ENCODE peak calls at places on chromosomes 1 and 21, in five cellular contexts. One of them, this sample, is unnamed.

GRCh38 chr1:229408458-229409037 is 25.3 kb downstream of the ACTA1 start:
- DNase-seq in K562: no peak
- DNase-seq in IMR-90: peak
- DNase-seq in HepG2: peak
- DNase-seq in GM12878: no peak
- DNase-seq in this sample: peak

GRCh38 chr1:54273092-54273836 is 73.3 kb downstream of the MRPL37 start:
- DNase-seq in K562: peak
- DNase-seq in IMR-90: peak
- DNase-seq in HepG2: no peak
- DNase-seq in GM12878: peak
- DNase-seq in this sample: peak

GRCh38 chr1:26970810-26971209 is 10.5 kb upstream of the KDF1 start:
- DNase-seq in K562: no peak
- DNase-seq in IMR-90: no peak
- DNase-seq in HepG2: peak
- DNase-seq in GM12878: no peak
- DNase-seq in this sample: no peak

GRCh38 chr1:153515504-153516394 is 20.0 kb downstream of the S100A6 start:
- DNase-seq in K562: peak
- DNase-seq in IMR-90: no peak
- DNase-seq in HepG2: no peak
- DNase-seq in GM12878: no peak
- DNase-seq in this sample: no peak

GRCh38 chr1:192580351-192580962 is 4.9 kb downstream of the RGS1 start:
- DNase-seq in K562: no peak
- DNase-seq in IMR-90: peak
- DNase-seq in HepG2: peak
- DNase-seq in GM12878: peak
- DNase-seq in this sample: no peak

GRCh38 chr1:39933956-39934941 is 20.7 kb upstream of the MFSD2A start:
- DNase-seq in K562: no peak
- DNase-seq in IMR-90: peak
- DNase-seq in HepG2: peak
- DNase-seq in GM12878: no peak
- DNase-seq in this sample: no peak

GRCh38 chr1:49104575-49104974 is 327.9 kb upstream of the BEND5 start:
- DNase-seq in K562: no peak
- DNase-seq in IMR-90: no peak
- DNase-seq in HepG2: no peak
- DNase-seq in GM12878: no peak
- DNase-seq in this sample: no peak

GRCh38 chr1:29290414-29290980 is 54.2 kb downstream of the PTPRU start:
- DNase-seq in K562: no peak
- DNase-seq in IMR-90: peak
- DNase-seq in HepG2: no peak
- DNase-seq in GM12878: no peak
- DNase-seq in this sample: no peak

GRCh38 chr1:32023351-32023750 is 9.7 kb downstream of the KHDRBS1 start:
- DNase-seq in K562: no peak
- DNase-seq in IMR-90: no peak
- DNase-seq in HepG2: no peak
- DNase-seq in GM12878: no peak
- DNase-seq in this sample: no peak

GRCh38 chr1:181033799-181034391 is at the start of gene MR1:
- DNase-seq in K562: peak
- DNase-seq in IMR-90: peak
- DNase-seq in HepG2: peak
- DNase-seq in GM12878: peak
- DNase-seq in this sample: peak

GRCh38 chr1:8873506-8874229 is 4.8 kb downstream of the ENO1 start:
- DNase-seq in K562: peak
- DNase-seq in IMR-90: peak
- DNase-seq in HepG2: no peak
- DNase-seq in GM12878: no peak
- DNase-seq in this sample: no peak

GRCh38 chr1:21579788-21580187 is 70.6 kb downstream of the ALPL start:
- DNase-seq in K562: no peak
- DNase-seq in IMR-90: peak
- DNase-seq in HepG2: peak
- DNase-seq in GM12878: no peak
- DNase-seq in this sample: no peak

GRCh38 chr1:229434005-229434640 is at the start of gene ACTA1:
- DNase-seq in K562: no peak
- DNase-seq in IMR-90: no peak
- DNase-seq in HepG2: no peak
- DNase-seq in GM12878: no peak
- DNase-seq in this sample: no peak

GRCh38 chr1:93573940-93574469 is 107.6 kb downstream of the BCAR3 start:
- DNase-seq in K562: no peak
- DNase-seq in IMR-90: no peak
- DNase-seq in HepG2: no peak
- DNase-seq in GM12878: no peak
- DNase-seq in this sample: no peak

GRCh38 chr21:26717146-26717739 is 128.0 kb downstream of the ADAMTS1 start:
- DNase-seq in K562: peak
- DNase-seq in IMR-90: peak
- DNase-seq in HepG2: no peak
- DNase-seq in GM12878: no peak
- DNase-seq in this sample: peak

GRCh38 chr1:173478099-173478555 is 992 bp downstream of the PRDX6 start:
- DNase-seq in K562: peak
- DNase-seq in IMR-90: peak
- DNase-seq in HepG2: peak
- DNase-seq in GM12878: no peak
- DNase-seq in this sample: peak

DNA sequence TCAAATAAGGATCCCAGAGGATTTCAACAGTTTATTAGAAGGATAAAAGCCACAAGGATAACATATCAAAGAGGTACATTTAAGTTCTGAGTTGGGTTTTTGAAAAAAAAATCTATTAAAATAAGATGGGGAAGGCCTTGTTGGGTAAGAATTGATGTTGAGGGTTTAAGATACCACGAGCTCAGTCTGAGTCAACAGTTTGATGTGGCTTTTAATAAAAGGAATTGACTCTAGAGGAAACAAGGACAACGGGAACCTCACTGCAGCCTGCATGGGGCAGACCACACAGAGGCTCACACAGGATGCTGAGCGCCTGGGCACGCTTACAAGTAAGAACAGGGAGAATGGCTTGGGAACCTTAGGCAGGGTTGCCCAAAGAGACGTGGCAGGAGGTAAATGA is 107.5 kb downstream of the TIAM1 start:
- DNase-seq in K562: no peak
- DNase-seq in IMR-90: no peak
- DNase-seq in HepG2: no peak
- DNase-seq in GM12878: no peak
- DNase-seq in this sample: no peak
- TF ChIP-seq MXI1 in K562: no peak
- TF ChIP-seq MXI1 in IMR-90: no peak
- TF ChIP-seq MXI1 in HepG2: no peak
- TF ChIP-seq MXI1 in GM12878: no peak
- TF ChIP-seq MXI1 in this sample: no peak

GRCh38 chr1:57336793-57337192 is 87.1 kb downstream of the DAB1 start:
- DNase-seq in K562: no peak
- DNase-seq in IMR-90: no peak
- DNase-seq in HepG2: no peak
- DNase-seq in GM12878: no peak
- DNase-seq in this sample: no peak
- H2AFZ ChIP-seq in K562: no peak
- H2AFZ ChIP-seq in IMR-90: no peak
- H2AFZ ChIP-seq in HepG2: no peak
- H2AFZ ChIP-seq in GM12878: no peak
- H2AFZ ChIP-seq in this sample: no peak

DNA sequence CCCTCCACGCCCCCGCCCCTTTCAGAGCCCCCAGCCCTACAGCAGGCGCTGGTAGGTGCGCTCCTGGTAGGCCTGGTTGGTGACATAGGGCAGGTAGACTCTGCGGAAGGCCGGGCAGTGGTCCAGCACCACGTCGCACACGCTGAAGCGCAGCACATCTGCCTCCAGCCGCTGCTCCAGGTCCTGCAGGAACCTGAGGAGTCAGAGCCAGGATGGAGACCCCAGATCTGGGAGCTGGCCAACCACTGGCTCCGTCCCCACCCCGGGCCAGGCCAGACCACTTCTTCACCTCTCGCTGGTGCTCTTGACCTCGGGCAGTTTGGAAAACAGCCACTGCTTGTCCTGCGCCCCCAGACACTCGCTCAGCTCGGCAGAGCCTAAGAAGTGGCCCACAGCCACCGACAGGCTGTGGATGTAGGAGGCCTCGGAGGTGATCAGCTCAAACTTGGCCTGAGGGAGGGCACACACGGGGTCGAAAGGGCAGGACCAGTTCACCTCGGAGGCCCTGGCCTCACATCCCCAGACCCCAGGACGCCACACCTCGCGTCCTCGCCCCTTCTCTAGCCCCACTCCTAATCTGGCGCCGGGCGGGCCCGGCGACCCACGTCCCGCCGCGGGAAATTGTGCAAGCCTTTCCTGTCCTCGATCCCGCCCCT is 6.4 kb downstream of the ARHGEF19 start:
- DNase-seq in K562: no peak
- DNase-seq in IMR-90: no peak
- DNase-seq in HepG2: no peak
- DNase-seq in GM12878: no peak
- DNase-seq in this sample: no peak
- H3K27ac ChIP-seq in K562: peak
- H3K27ac ChIP-seq in IMR-90: peak
- H3K27ac ChIP-seq in HepG2: no peak
- H3K27ac ChIP-seq in GM12878: no peak
- H3K27ac ChIP-seq in this sample: no peak

GRCh38 chr1:244460195-244460594 is 878 bp upstream of the CATSPERE start:
- DNase-seq in K562: no peak
- DNase-seq in IMR-90: no peak
- DNase-seq in HepG2: no peak
- DNase-seq in GM12878: no peak
- DNase-seq in this sample: no peak
- TF ChIP-seq MXI1 in K562: no peak
- TF ChIP-seq MXI1 in IMR-90: no peak
- TF ChIP-seq MXI1 in HepG2: no peak
- TF ChIP-seq MXI1 in GM12878: no peak
- TF ChIP-seq MXI1 in this sample: no peak

GRCh38 chr1:170247751-170248521 is 102.2 kb downstream of the NTMT2 start:
- DNase-seq in K562: no peak
- DNase-seq in IMR-90: no peak
- DNase-seq in HepG2: no peak
- DNase-seq in GM12878: peak
- DNase-seq in this sample: no peak
- H2AFZ ChIP-seq in K562: no peak
- H2AFZ ChIP-seq in IMR-90: no peak
- H2AFZ ChIP-seq in HepG2: no peak
- H2AFZ ChIP-seq in GM12878: peak
- H2AFZ ChIP-seq in this sample: peak

GRCh38 chr1:4657920-4658585 is 3.6 kb downstream of the AJAP1 start:
- DNase-seq in K562: no peak
- DNase-seq in IMR-90: no peak
- DNase-seq in HepG2: no peak
- DNase-seq in GM12878: no peak
- DNase-seq in this sample: peak
- H3K27ac ChIP-seq in K562: no peak
- H3K27ac ChIP-seq in IMR-90: no peak
- H3K27ac ChIP-seq in HepG2: no peak
- H3K27ac ChIP-seq in GM12878: no peak
- H3K27ac ChIP-seq in this sample: no peak

GRCh38 chr21:46145159-46145839 is 10.1 kb downstream of the FTCD start:
- DNase-seq in K562: no peak
- DNase-seq in IMR-90: no peak
- DNase-seq in HepG2: no peak
- DNase-seq in GM12878: no peak
- DNase-seq in this sample: no peak

GRCh38 chr21:46141767-46142580 is 13.4 kb downstream of the FTCD start:
- DNase-seq in K562: no peak
- DNase-seq in IMR-90: no peak
- DNase-seq in HepG2: no peak
- DNase-seq in GM12878: no peak
- DNase-seq in this sample: no peak

GRCh38 chr21:46144464-46145070 is 10.8 kb downstream of the FTCD start:
- DNase-seq in K562: no peak
- DNase-seq in IMR-90: no peak
- DNase-seq in HepG2: no peak
- DNase-seq in GM12878: no peak
- DNase-seq in this sample: no peak

GRCh38 chr21:46139686-46140085 is 15.7 kb downstream of the FTCD start:
- DNase-seq in K562: no peak
- DNase-seq in IMR-90: no peak
- DNase-seq in HepG2: no peak
- DNase-seq in GM12878: no peak
- DNase-seq in this sample: no peak

DNA sequence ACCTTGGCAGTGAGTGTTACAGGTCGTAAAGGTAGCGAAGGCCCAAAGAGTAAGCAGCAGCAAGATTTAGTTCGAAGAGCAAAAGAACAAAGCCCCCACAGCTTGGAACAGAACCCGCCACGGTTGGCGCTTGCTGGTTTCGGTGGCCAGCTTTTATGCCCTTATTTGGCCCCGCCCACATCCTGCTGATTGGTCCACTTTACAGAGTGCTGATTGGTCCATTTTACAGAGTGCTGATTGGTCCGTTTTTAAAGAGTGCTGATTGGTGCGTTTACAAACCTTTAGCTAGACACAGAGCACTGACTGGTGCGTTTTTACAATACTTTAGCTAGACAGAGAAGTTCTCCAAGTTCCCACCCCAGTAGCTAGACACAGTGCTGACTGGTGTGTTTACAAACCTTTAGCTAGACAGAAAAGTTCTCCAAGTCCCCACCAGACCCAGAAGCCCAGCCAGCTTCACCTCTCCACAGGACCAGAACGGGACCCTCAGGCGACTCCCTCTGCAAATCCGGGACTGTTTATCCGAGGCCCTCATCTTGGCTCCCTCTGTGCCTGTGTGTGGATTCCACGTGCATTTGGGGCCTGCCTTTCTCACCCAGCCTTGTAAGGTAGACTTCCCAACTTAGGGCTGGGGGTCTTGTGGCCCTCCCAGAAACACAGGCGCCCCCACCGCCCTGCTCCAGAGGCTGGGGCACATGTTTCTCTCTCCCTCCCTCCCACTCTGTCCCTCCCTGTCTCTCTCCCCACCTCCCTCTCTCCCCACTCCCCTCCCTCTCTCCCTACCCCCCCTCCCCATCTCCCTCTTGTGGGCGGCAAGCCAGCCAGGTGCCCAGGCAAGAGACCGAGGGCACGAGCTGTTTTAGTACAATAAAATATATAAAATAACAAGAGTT is 12.6 kb downstream of the FTCD start:
- DNase-seq in K562: no peak
- DNase-seq in IMR-90: no peak
- DNase-seq in HepG2: no peak
- DNase-seq in GM12878: no peak
- DNase-seq in this sample: no peak
- TF ChIP-seq MXI1 in K562: no peak
- TF ChIP-seq MXI1 in IMR-90: no peak
- TF ChIP-seq MXI1 in HepG2: no peak
- TF ChIP-seq MXI1 in GM12878: no peak
- TF ChIP-seq MXI1 in this sample: no peak